ENCODE peak calls at places on chromosome 11, in ten cellular contexts. I, Y, K, C, G, F, J, P, M and T are unnamed samples.
A peak's percentile ranks its signal among the peaks of the same experiment; 100 is the strongest.

GRCh38 chr11:13717331-13717730 is 48.9 kb downstream of the FAR1 start:
- DNase-seq in M (peak; percentile 77), F (peak; percentile 83), Y (peak; percentile 84), P (peak; percentile 57), J (no peak), C (no peak), G (no peak), I (peak; percentile 63), K (peak; percentile 39), T (no peak)

GRCh38 chr11:17564687-17565042 is 17.6 kb downstream of the OTOG start:
- DNase-seq in Y (no peak), F (no peak), G (no peak), I (peak; percentile 36), P (no peak), C (peak; percentile 20), K (no peak), J (peak; percentile 17), M (peak; percentile 47), T (no peak)

GRCh38 chr11:34250732-34251639 is 106.8 kb downstream of the ABTB2 start:
- DNase-seq in Y (peak; percentile 20), P (peak; percentile 84), G (peak; percentile 63), J (peak; percentile 40), F (peak; percentile 60), I (peak; percentile 33), M (peak; percentile 88), K (no peak), C (peak; percentile 79), T (peak; percentile 50)

GRCh38 chr11:125980421-125980820 is 34.6 kb downstream of the VSIG10L2 start:
- DNase-seq in J (no peak), F (no peak), G (no peak), Y (no peak), P (no peak), I (peak; percentile 4), C (no peak), M (no peak), K (no peak), T (no peak)

GRCh38 chr11:48082771-48083170 is 102.4 kb downstream of the PTPRJ start:
- DNase-seq in Y (no peak), C (no peak), J (no peak), K (no peak), F (no peak), M (peak; percentile 13), P (no peak), I (no peak), G (no peak), T (no peak)

GRCh38 chr11:110125632-110126031 is 32.4 kb downstream of the ZC3H12C start:
- DNase-seq in F (peak; percentile 81), J (no peak), K (no peak), M (peak; percentile 86), Y (no peak), C (no peak), P (peak; percentile 34), I (peak; percentile 54), G (no peak), T (no peak)

GRCh38 chr11:2994336-2994730 is 2.2 kb upstream of the NAP1L4 start:
- DNase-seq in I (no peak), J (no peak), Y (no peak), C (no peak), K (no peak), P (no peak), G (no peak), M (peak; percentile 24), F (no peak), T (no peak)

GRCh38 chr11:108122166-108122628 is 830 bp downstream of the ACAT1 start:
- DNase-seq in P (no peak), C (no peak), K (no peak), F (peak; percentile 41), Y (no peak), G (no peak), M (no peak), I (peak; percentile 18), J (peak; percentile 45), T (no peak)

GRCh38 chr11:47995318-47995717 is 15.0 kb downstream of the PTPRJ start:
- DNase-seq in M (no peak), Y (no peak), J (peak; percentile 61), F (no peak), G (no peak), C (no peak), K (no peak), I (no peak), P (no peak), T (no peak)

GRCh38 chr11:107858217-107859070 is at the start of gene SLC35F2:
- DNase-seq in K (no peak), G (peak; percentile 48), P (peak; percentile 89), C (peak; percentile 82), F (peak; percentile 86), Y (peak; percentile 90), I (peak; percentile 94), J (peak; percentile 84), M (peak; percentile 91), T (peak; percentile 60)

GRCh38 chr11:104784684-104785460 is 113.4 kb downstream of the CASP12 start:
- DNase-seq in I (no peak), M (no peak), J (no peak), F (peak; percentile 33), Y (no peak), P (no peak), K (no peak), C (no peak), G (no peak), T (no peak)

GRCh38 chr11:13364388-13364787 is 86.8 kb downstream of the BMAL1 start:
- DNase-seq in Y (no peak), J (no peak), K (no peak), P (peak; percentile 21), F (peak; percentile 42), C (no peak), I (peak; percentile 55), M (no peak), G (no peak), T (no peak)

GRCh38 chr11:9512370-9513019 is 51.7 kb downstream of the ZNF143 start:
- DNase-seq in M (no peak), K (no peak), G (no peak), C (no peak), F (peak; percentile 64), Y (no peak), J (no peak), P (no peak), I (no peak), T (no peak)

GRCh38 chr11:10932976-10933375 is 75.1 kb upstream of the ZBED5 start:
- DNase-seq in I (no peak), K (no peak), F (no peak), J (no peak), C (no peak), M (peak; percentile 33), Y (no peak), P (no peak), G (no peak), T (no peak)

GRCh38 chr11:67519726-67520125 is 3.5 kb downstream of the CABP2 start:
- DNase-seq in J (no peak), I (no peak), K (no peak), P (no peak), M (no peak), C (no peak), F (no peak), G (no peak), Y (no peak), T (no peak)

GRCh38 chr11:59182457-59183151 is 10.7 kb downstream of the DTX4 start:
- DNase-seq in Y (no peak), F (no peak), I (peak; percentile 88), C (peak; percentile 41), J (peak; percentile 81), K (no peak), P (peak; percentile 37), G (no peak), M (peak; percentile 78), T (no peak)

GRCh38 chr11:75212463-75212862 is 28.1 kb upstream of the TPBGL start:
- DNase-seq in F (no peak), G (no peak), K (no peak), J (no peak), P (no peak), M (no peak), Y (no peak), C (no peak), I (no peak), T (no peak)

GRCh38 chr11:31872074-31872440 is 60.9 kb upstream of the PAX6 start:
- DNase-seq in P (peak; percentile 70), G (no peak), C (no peak), K (no peak), M (no peak), I (no peak), J (no peak), F (peak; percentile 57), Y (no peak), T (no peak)

GRCh38 chr11:7673724-7674434 is 579 bp upstream of the CYB5R2 start:
- DNase-seq in C (peak; percentile 52), K (no peak), G (no peak), J (peak; percentile 84), M (peak; percentile 89), I (peak; percentile 91), F (peak; percentile 74), P (no peak), Y (no peak), T (no peak)

GRCh38 chr11:66388746-66389386 is 17.3 kb upstream of the SLC29A2 start:
- DNase-seq in P (peak; percentile 70), I (peak; percentile 86), J (peak; percentile 83), M (peak; percentile 86), Y (peak; percentile 67), F (peak; percentile 80), C (peak; percentile 82), K (no peak), G (peak; percentile 62), T (peak; percentile 53)

GRCh38 chr11:70397983-70398833 is at the start of gene CTTN:
- DNase-seq in M (peak; percentile 96), Y (peak; percentile 87), K (peak; percentile 36), G (peak; percentile 41), J (peak; percentile 88), F (peak; percentile 87), I (peak; percentile 96), C (peak; percentile 80), P (peak; percentile 86), T (peak; percentile 42)

GRCh38 chr11:2542406-2542805 is 97.6 kb downstream of the KCNQ1 start:
- DNase-seq in Y (no peak), C (no peak), J (no peak), F (no peak), I (no peak), K (no peak), G (no peak), M (no peak), P (no peak), T (no peak)

GRCh38 chr11:76237914-76238313 is 31.6 kb upstream of the WNT11 start:
- DNase-seq in K (peak; percentile 37), F (peak; percentile 66), P (no peak), J (peak; percentile 26), M (no peak), G (no peak), C (no peak), Y (peak; percentile 8), I (peak; percentile 82), T (no peak)

GRCh38 chr11:93740031-93740801 is 1.1 kb downstream of the TAF1D start:
- DNase-seq in Y (peak; percentile 16), K (no peak), J (peak; percentile 47), I (peak; percentile 81), P (peak; percentile 79), F (peak; percentile 63), M (peak; percentile 93), C (peak; percentile 75), G (no peak), T (no peak)

GRCh38 chr11:60921777-60922335 is 2.4 kb upstream of the TMEM132A start:
- DNase-seq in J (no peak), Y (no peak), F (no peak), M (no peak), C (no peak), P (no peak), K (no peak), G (no peak), I (no peak), T (no peak)

GRCh38 chr11:110689306-110689705 is 22.9 kb downstream of the ARHGAP20 start:
- DNase-seq in Y (no peak), K (no peak), J (no peak), P (no peak), F (no peak), G (no peak), M (no peak), I (no peak), C (no peak), T (no peak)

GRCh38 chr11:96256213-96256580 is 86.8 kb downstream of the MAML2 start:
- DNase-seq in Y (no peak), C (no peak), P (no peak), J (no peak), K (no peak), F (no peak), M (no peak), G (no peak), I (no peak), T (no peak)

GRCh38 chr11:86934933-86935579 is 20.1 kb downstream of the FZD4 start:
- DNase-seq in Y (peak; percentile 33), I (no peak), F (no peak), J (no peak), C (no peak), K (no peak), M (no peak), P (no peak), G (no peak), T (no peak)